ENCODE peak calls at places on chromosomes 7 and 10, in six cellular contexts. J is HTR-8/SVneo, X is NCI-H1105, D is left colon, U is pancreas, P is coronary artery. N is an unnamed sample.

GRCh38 chr10:19795691-19796090 is 20.5 kb upstream of the PLXDC2 start:
- DNase-seq in J (no peak), X (no peak), D (no peak), U (no peak), P (no peak), N (no peak)

GRCh38 chr7:102244601-102245000 is 42.1 kb upstream of the SH2B2 start:
- DNase-seq in J (no peak), X (no peak), D (no peak), U (no peak), P (no peak), N (peak; percentile 18)

GRCh38 chr10:12299222-12299973 is 49.9 kb upstream of the CAMK1D start:
- DNase-seq in J (no peak), X (no peak), D (no peak), U (peak; percentile 86), P (no peak), N (peak; percentile 39)

GRCh38 chr10:132669208-132669861 is 116.6 kb downstream of the NKX6-2 start:
- DNase-seq in J (no peak), X (no peak), D (no peak), U (no peak), P (no peak), N (no peak)

GRCh38 chr7:149790146-149790548 is 16.8 kb upstream of the ZNF467 start:
- DNase-seq in J (no peak), X (no peak), D (peak; percentile 38), U (no peak), P (no peak), N (no peak)

GRCh38 chr7:21338728-21339164 is 89.1 kb upstream of the SP4 start:
- DNase-seq in J (no peak), X (no peak), D (no peak), U (no peak), P (no peak), N (no peak)

GRCh38 chr7:28346256-28346655 is 66.1 kb upstream of the CREB5 start:
- DNase-seq in J (no peak), X (no peak), D (no peak), U (no peak), P (no peak), N (no peak)

GRCh38 chr10:133328358-133329343 is 8.0 kb downstream of the CALY start:
- DNase-seq in J (no peak), X (no peak), D (no peak), U (no peak), P (no peak), N (no peak)

GRCh38 chr10:132117636-132118190 is 52.0 kb downstream of the JAKMIP3 start:
- DNase-seq in J (no peak), X (no peak), D (no peak), U (no peak), P (no peak), N (no peak)

GRCh38 chr10:124020871-124021823 is 72.3 kb downstream of the CHST15 start:
- DNase-seq in J (no peak), X (peak; percentile 64), D (no peak), U (no peak), P (no peak), N (peak; percentile 54)

GRCh38 chr10:103897241-103897774 is 20.7 kb downstream of the STN1 start:
- DNase-seq in J (no peak), X (no peak), D (no peak), U (no peak), P (no peak), N (no peak)

GRCh38 chr7:79608005-79608404 is 154.5 kb upstream of the MAGI2 start:
- DNase-seq in J (no peak), X (no peak), D (no peak), U (no peak), P (no peak), N (no peak)

GRCh38 chr7:16647435-16647960 is 1.5 kb downstream of the BZW2 start:
- DNase-seq in J (no peak), X (no peak), D (no peak), U (no peak), P (no peak), N (no peak)

GRCh38 chr10:123808873-123809272 is 82.7 kb downstream of the CPXM2 start:
- DNase-seq in J (no peak), X (no peak), D (no peak), U (no peak), P (no peak), N (no peak)

GRCh38 chr7:19899517-19899916 is 126.1 kb upstream of the TMEM196 start:
- DNase-seq in J (no peak), X (no peak), D (no peak), U (no peak), P (no peak), N (no peak)

GRCh38 chr10:117341061-117341460 is 34.2 kb downstream of the PDZD8 start:
- DNase-seq in J (no peak), X (no peak), D (no peak), U (no peak), P (no peak), N (no peak)

GRCh38 chr10:4656576-4657194 is 169.3 kb upstream of the AKR1E2 start:
- DNase-seq in J (peak; percentile 32), X (peak; percentile 5), D (peak; percentile 51), U (no peak), P (no peak), N (peak; percentile 52)

GRCh38 chr10:484441-484924 is 205.0 kb downstream of the DIP2C start:
- DNase-seq in J (no peak), X (no peak), D (peak; percentile 44), U (no peak), P (peak; percentile 70), N (no peak)

GRCh38 chr10:35194906-35195305 is 68.3 kb downstream of the CREM start:
- DNase-seq in J (peak; percentile 29), X (no peak), D (no peak), U (no peak), P (no peak), N (no peak)

GRCh38 chr7:130794619-130794922 is 60.6 kb upstream of the KLF14 start:
- DNase-seq in J (no peak), X (no peak), D (no peak), U (no peak), P (no peak), N (no peak)

GRCh38 chr10:77418211-77418640 is 219.4 kb downstream of the KCNMA1 start:
- DNase-seq in J (no peak), X (no peak), D (no peak), U (no peak), P (no peak), N (no peak)

GRCh38 chr10:15321431-15322321 is 49.4 kb downstream of the FAM171A1 start:
- DNase-seq in J (no peak), X (no peak), D (no peak), U (peak; percentile 22), P (no peak), N (no peak)

GRCh38 chr10:22825841-22826240 is 102.0 kb upstream of the ARMC3 start:
- DNase-seq in J (no peak), X (no peak), D (peak; percentile 30), U (no peak), P (no peak), N (no peak)

GRCh38 chr10:121886997-121887622 is 40.7 kb downstream of the ATE1 start:
- DNase-seq in J (peak; percentile 48), X (no peak), D (peak; percentile 63), U (peak; percentile 28), P (no peak), N (peak; percentile 57)

GRCh38 chr10:73465978-73466709 is 29.7 kb downstream of the PPP3CB start:
- DNase-seq in J (no peak), X (no peak), D (no peak), U (no peak), P (no peak), N (no peak)

GRCh38 chr10:29858352-29859267 is 200.8 kb downstream of the JCAD start:
- DNase-seq in J (peak; percentile 73), X (no peak), D (peak; percentile 62), U (peak; percentile 52), P (peak; percentile 88), N (peak; percentile 74)

GRCh38 chr7:47636111-47636692 is 54.3 kb upstream of the TNS3 start:
- DNase-seq in J (no peak), X (no peak), D (no peak), U (no peak), P (no peak), N (no peak)

GRCh38 chr10:97822261-97822687 is 27.4 kb upstream of the GOLGA7B start:
- DNase-seq in J (no peak), X (no peak), D (no peak), U (peak; percentile 28), P (no peak), N (no peak)

GRCh38 chr10:49080071-49080470 is 35.3 kb downstream of the VSTM4 start:
- DNase-seq in J (no peak), X (no peak), D (no peak), U (no peak), P (no peak), N (no peak)

GRCh38 chr7:132049462-132050304 is 493.3 kb upstream of the PODXL start:
- DNase-seq in J (no peak), X (no peak), D (peak; percentile 76), U (no peak), P (peak; percentile 11), N (no peak)